ENCODE peak calls at places on chromosomes 4 and X, in eight cellular contexts. K is cardiac muscle cell, U is choroid plexus epithelial cell, T is osteoblast, W is PC-3, B is AG09309, Y is fibroblast of pulmonary artery, H is AG09319. O is an unnamed sample.
A peak's percentile ranks its signal among the peaks of the same experiment; 100 is the strongest.

GRCh38 chr4:81913427-81913878 is 441.7 kb upstream of the RASGEF1B start:
- DNase-seq in K (peak; percentile 72), U (peak; percentile 21), T (no peak), W (peak; percentile 65), B (no peak), Y (peak; percentile 49), H (peak; percentile 1), O (peak; percentile 54)

GRCh38 chrX:123860506-123860840 is 620 bp downstream of the XIAP start:
- DNase-seq in K (no peak), U (peak; percentile 50), T (no peak), W (peak; percentile 24), B (no peak), Y (no peak), H (no peak), O (peak; percentile 25)

GRCh38 chr4:8615366-8615765 is 22.8 kb downstream of the CPZ start:
- DNase-seq in K (no peak), U (no peak), T (no peak), W (no peak), B (no peak), Y (no peak), H (no peak), O (no peak)

GRCh38 chr4:163895369-163896005 is 401.0 kb downstream of the TMA16 start:
- DNase-seq in K (no peak), U (no peak), T (no peak), W (no peak), B (no peak), Y (no peak), H (no peak), O (no peak)

GRCh38 chr4:157514711-157515110 is 294.2 kb downstream of the GRIA2 start:
- DNase-seq in K (no peak), U (no peak), T (no peak), W (peak; percentile 2), B (no peak), Y (no peak), H (no peak), O (no peak)

GRCh38 chrX:134236690-134237362 is at the start of gene CCDC160:
- DNase-seq in K (peak; percentile 34), U (peak; percentile 30), T (no peak), W (peak; percentile 51), B (no peak), Y (peak; percentile 15), H (no peak), O (peak; percentile 22)

GRCh38 chrX:37697169-37697760 is 11.7 kb downstream of the XK start:
- DNase-seq in K (no peak), U (peak; percentile 8), T (no peak), W (peak; percentile 4), B (no peak), Y (no peak), H (no peak), O (no peak)

GRCh38 chrX:134908235-134908834 is 82.5 kb upstream of the SMIM10 start:
- DNase-seq in K (peak; percentile 69), U (peak; percentile 71), T (peak; percentile 49), W (peak; percentile 37), B (peak; percentile 8), Y (peak; percentile 70), H (no peak), O (peak; percentile 11)

GRCh38 chrX:132025085-132025484 is 2.0 kb downstream of the STK26 start:
- DNase-seq in K (no peak), U (no peak), T (no peak), W (peak; percentile 35), B (no peak), Y (no peak), H (no peak), O (no peak)

GRCh38 chrX:46330513-46330912 is 214.7 kb downstream of the ZNF674 start:
- DNase-seq in K (no peak), U (no peak), T (no peak), W (no peak), B (no peak), Y (no peak), H (no peak), O (no peak)

DNA sequence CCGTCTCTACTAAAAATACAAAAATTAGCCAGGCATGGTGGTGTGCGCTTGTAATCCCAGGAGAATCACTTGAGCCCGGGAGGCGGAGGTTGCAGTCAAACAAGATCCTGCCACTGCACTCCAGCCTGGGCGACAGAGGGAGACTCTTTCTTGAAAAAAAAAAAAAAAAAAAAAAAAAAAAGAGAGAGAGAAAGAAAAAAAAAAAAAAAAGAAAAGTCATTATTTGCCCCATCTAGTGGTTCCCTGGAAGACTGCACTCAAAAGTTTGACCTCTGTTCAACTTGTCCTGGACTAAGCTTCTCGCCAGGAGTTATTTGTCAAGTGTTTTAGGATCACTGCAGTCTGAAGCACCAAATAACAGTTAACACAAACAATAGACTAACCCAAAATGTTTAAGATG is 45.3 kb upstream of the KCTD8 start:
- DNase-seq in K (peak; percentile 6), U (peak; percentile 15), T (no peak), W (peak; percentile 49), B (no peak), Y (peak; percentile 45), H (no peak), O (peak; percentile 9)
- TF ChIP-seq CTCF in K (peak; percentile 34), U (peak; percentile 48), T (peak; percentile 25), W (peak; percentile 49), B (peak; percentile 28), Y (peak; percentile 56), H (peak; percentile 6), O (peak; percentile 18)

GRCh38 chr4:148116971-148117370 is 325.2 kb downstream of the NR3C2 start:
- DNase-seq in K (no peak), U (no peak), T (no peak), W (no peak), B (no peak), Y (no peak), H (no peak), O (no peak)
- TF ChIP-seq CTCF in K (no peak), U (no peak), T (no peak), W (no peak), B (no peak), Y (no peak), H (no peak), O (no peak)

GRCh38 chr4:112517067-112517588 is 1.1 kb upstream of the NEUROG2 start:
- DNase-seq in K (no peak), U (no peak), T (no peak), W (no peak), B (no peak), Y (no peak), H (no peak), O (peak; percentile 81)
- TF ChIP-seq CTCF in K (no peak), U (no peak), T (no peak), W (no peak), B (no peak), Y (no peak), H (no peak), O (peak; percentile 12)

GRCh38 chr4:105520819-105521790 is 31.3 kb upstream of the ARHGEF38 start:
- DNase-seq in K (peak; percentile 66), U (peak; percentile 76), T (peak; percentile 78), W (peak; percentile 61), B (no peak), Y (peak; percentile 66), H (no peak), O (peak; percentile 49)
- TF ChIP-seq CTCF in K (peak; percentile 74), U (peak; percentile 83), T (peak; percentile 71), W (peak; percentile 78), B (peak; percentile 58), Y (peak; percentile 88), H (peak; percentile 55), O (peak; percentile 42)

GRCh38 chr4:156295676-156296075 is 342.0 kb upstream of the CTSO start:
- DNase-seq in K (no peak), U (peak; percentile 41), T (no peak), W (peak; percentile 13), B (no peak), Y (no peak), H (no peak), O (no peak)

GRCh38 chr4:156298230-156298629 is 344.6 kb upstream of the CTSO start:
- DNase-seq in K (peak; percentile 77), U (peak; percentile 92), T (peak; percentile 84), W (no peak), B (peak; percentile 80), Y (peak; percentile 89), H (peak; percentile 76), O (no peak)

GRCh38 chr4:156291317-156291716 is 337.7 kb upstream of the CTSO start:
- DNase-seq in K (peak; percentile 83), U (peak; percentile 52), T (no peak), W (peak; percentile 65), B (peak; percentile 24), Y (peak; percentile 72), H (no peak), O (no peak)

GRCh38 chr4:156293657-156294297 is 340.1 kb upstream of the CTSO start:
- DNase-seq in K (peak; percentile 93), U (peak; percentile 96), T (no peak), W (peak; percentile 79), B (peak; percentile 7), Y (peak; percentile 93), H (no peak), O (no peak)

GRCh38 chr4:156294577-156294976 is 340.9 kb upstream of the CTSO start:
- DNase-seq in K (peak; percentile 94), U (peak; percentile 96), T (peak; percentile 86), W (peak; percentile 70), B (peak; percentile 70), Y (peak; percentile 93), H (no peak), O (peak; percentile 4)
- TF ChIP-seq CTCF in K (peak; percentile 46), U (peak; percentile 69), T (peak; percentile 60), W (peak; percentile 55), B (peak; percentile 47), Y (peak; percentile 54), H (peak; percentile 7), O (no peak)

GRCh38 chr4:2878346-2878745 is 34.7 kb downstream of the ADD1 start:
- DNase-seq in K (peak; percentile 38), U (no peak), T (no peak), W (no peak), B (no peak), Y (peak; percentile 59), H (no peak), O (no peak)

GRCh38 chr4:2881431-2881830 is 37.8 kb downstream of the ADD1 start:
- DNase-seq in K (no peak), U (no peak), T (no peak), W (no peak), B (no peak), Y (no peak), H (no peak), O (no peak)

GRCh38 chr4:2882341-2882740 is 38.7 kb downstream of the ADD1 start:
- DNase-seq in K (no peak), U (no peak), T (no peak), W (no peak), B (no peak), Y (no peak), H (no peak), O (no peak)

GRCh38 chr4:2875556-2875955 is 31.9 kb downstream of the ADD1 start:
- DNase-seq in K (no peak), U (no peak), T (no peak), W (no peak), B (no peak), Y (no peak), H (no peak), O (no peak)

DNA sequence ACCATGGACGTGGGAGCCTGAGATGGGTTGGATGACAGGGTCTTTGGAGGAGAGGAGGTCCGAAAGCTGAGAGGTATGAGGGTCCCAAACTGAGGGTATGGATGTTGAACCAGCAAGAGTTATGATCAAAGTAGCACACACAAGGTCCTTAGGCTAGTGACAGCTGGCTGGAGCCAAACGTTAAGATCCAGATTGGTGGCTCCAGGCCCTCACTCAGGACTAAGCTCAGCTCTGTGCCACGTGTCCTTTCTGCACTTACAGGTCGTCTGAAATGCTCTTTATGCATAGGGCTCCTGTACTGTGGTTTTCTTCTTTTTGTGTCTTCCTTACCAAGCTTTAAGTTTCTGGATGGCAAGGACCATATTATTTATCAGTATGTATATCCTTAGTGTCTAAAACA is 35.4 kb downstream of the ADD1 start:
- DNase-seq in K (no peak), U (no peak), T (no peak), W (no peak), B (no peak), Y (no peak), H (no peak), O (no peak)
- TF ChIP-seq CTCF in K (no peak), U (no peak), T (no peak), W (no peak), B (no peak), Y (no peak), H (no peak), O (no peak)